ENCODE peak calls at places on chromosomes 1 and 21, in six cellular contexts. N is Kasumi-1; U is stimulated activated CD8-positive, alpha-beta memory T cell treated with anti-CD3 and anti-CD28 coated beads, Interleukin-4, amount 100 ng/mL, for 24 hours; T is activated CD8-positive, alpha-beta memory T cell treated with anti-CD3 and anti-CD28 coated beads, Interleukin-2, amount 50 U/mL, for 48 hours; K is PC-3; L is T-cell. J is an unnamed sample.

GRCh38 chr1:53625049-53625448 is 113.9 kb downstream of the GLIS1 start:
- DNase-seq in K (no peak), U (no peak), T (no peak), N (no peak), L (no peak), J (no peak)

GRCh38 chr21:36429672-36430546 is 44.7 kb downstream of the CHAF1B start:
- DNase-seq in L (peak; percentile 21), N (peak; percentile 79), K (peak; percentile 99), T (peak; percentile 86), U (peak; percentile 66), J (peak; percentile 74)

GRCh38 chr1:115668579-115668978 is 26.8 kb downstream of the VANGL1 start:
- DNase-seq in L (no peak), U (no peak), T (no peak), K (peak; percentile 60), N (peak; percentile 24), J (no peak)

GRCh38 chr1:2188336-2188735 is 6.2 kb downstream of the FAAP20 start:
- DNase-seq in L (no peak), K (no peak), U (no peak), N (no peak), T (no peak), J (no peak)

GRCh38 chr1:8813016-8813763 is 4.2 kb downstream of the RERE start:
- DNase-seq in N (no peak), K (no peak), L (no peak), T (no peak), U (no peak), J (no peak)

GRCh38 chr1:225896937-225897549 is 8.1 kb upstream of the LEFTY1 start:
- DNase-seq in U (peak; percentile 38), N (no peak), K (peak; percentile 88), T (peak; percentile 66), L (peak; percentile 66), J (peak; percentile 84)

GRCh38 chr1:109151146-109151545 is 37.2 kb downstream of the ELAPOR1 start:
- DNase-seq in N (no peak), K (peak; percentile 55), U (no peak), L (no peak), T (no peak), J (no peak)

GRCh38 chr21:38671716-38672115 is 134.0 kb upstream of the ETS2 start:
- DNase-seq in K (no peak), U (no peak), N (no peak), L (no peak), T (no peak), J (no peak)

GRCh38 chr1:12244078-12244477 is 14.2 kb downstream of the VPS13D start:
- DNase-seq in K (peak; percentile 37), L (no peak), T (no peak), U (no peak), N (peak; percentile 51), J (no peak)

GRCh38 chr1:229836324-229836723 is 210.3 kb downstream of the URB2 start:
- DNase-seq in T (no peak), K (no peak), U (no peak), N (no peak), L (no peak), J (no peak)

GRCh38 chr1:150322310-150322709 is 977 bp downstream of the PRPF3 start:
- DNase-seq in K (no peak), U (no peak), N (no peak), L (no peak), T (peak; percentile 46), J (no peak)

GRCh38 chr21:20997308-20997632 is 939 bp upstream of the NCAM2 start:
- DNase-seq in N (no peak), U (no peak), T (no peak), K (no peak), L (no peak), J (no peak)

GRCh38 chr1:170402451-170403311 is 129.3 kb upstream of the GORAB start:
- DNase-seq in T (no peak), K (no peak), N (no peak), U (no peak), L (no peak), J (no peak)

GRCh38 chr1:205527931-205528330 is 23.5 kb downstream of the CDK18 start:
- DNase-seq in U (no peak), K (no peak), L (no peak), T (no peak), N (no peak), J (no peak)

J was measured in GM12892.